ENCODE peak calls at places on chromosomes 4 and X, in six cellular contexts. One of them, this sample, is unnamed.

GRCh38 chrX:87299563-87300160 is 217.9 kb upstream of the KLHL4 start:
- DNase-seq in neuronal stem cell: peak; percentile 1
- DNase-seq in trophoblast cell: no peak
- DNase-seq in H9: no peak
- DNase-seq in mesenchymal stem cell: peak; percentile 1
- DNase-seq in H1: no peak
- DNase-seq in this sample: peak; percentile 8

GRCh38 chrX:22063284-22063683 is 31.2 kb downstream of the PHEX start:
- DNase-seq in neuronal stem cell: peak; percentile 12
- DNase-seq in trophoblast cell: no peak
- DNase-seq in H9: no peak
- DNase-seq in mesenchymal stem cell: no peak
- DNase-seq in H1: no peak
- DNase-seq in this sample: no peak

GRCh38 chr4:159484861-159485260 is 382.0 kb downstream of the RAPGEF2 start:
- DNase-seq in neuronal stem cell: no peak
- DNase-seq in trophoblast cell: peak; percentile 51
- DNase-seq in H9: no peak
- DNase-seq in mesenchymal stem cell: no peak
- DNase-seq in H1: no peak
- DNase-seq in this sample: no peak

GRCh38 chr4:84582302-84582987 is 482 bp upstream of the CDS1 start:
- DNase-seq in neuronal stem cell: peak; percentile 94
- DNase-seq in trophoblast cell: peak; percentile 99
- DNase-seq in H9: peak; percentile 99
- DNase-seq in mesenchymal stem cell: peak; percentile 65
- DNase-seq in H1: peak; percentile 100
- DNase-seq in this sample: peak; percentile 22

GRCh38 chrX:143634373-143634685 is 1.6 kb downstream of the SLITRK4 start:
- DNase-seq in neuronal stem cell: no peak
- DNase-seq in trophoblast cell: no peak
- DNase-seq in H9: no peak
- DNase-seq in mesenchymal stem cell: peak; percentile 10
- DNase-seq in H1: no peak
- DNase-seq in this sample: no peak

GRCh38 chr4:2847297-2847871 is 3.7 kb downstream of the ADD1 start:
- DNase-seq in neuronal stem cell: no peak
- DNase-seq in trophoblast cell: no peak
- DNase-seq in H9: no peak
- DNase-seq in mesenchymal stem cell: no peak
- DNase-seq in H1: peak; percentile 27
- DNase-seq in this sample: no peak

GRCh38 chr4:144611850-144612249 is 34.1 kb upstream of the HHIP start:
- DNase-seq in neuronal stem cell: no peak
- DNase-seq in trophoblast cell: peak; percentile 6
- DNase-seq in H9: peak; percentile 37
- DNase-seq in mesenchymal stem cell: peak; percentile 23
- DNase-seq in H1: peak; percentile 52
- DNase-seq in this sample: peak; percentile 11

GRCh38 chr4:4492161-4492847 is 49.5 kb downstream of the STX18 start:
- DNase-seq in neuronal stem cell: no peak
- DNase-seq in trophoblast cell: no peak
- DNase-seq in H9: no peak
- DNase-seq in mesenchymal stem cell: peak; percentile 63
- DNase-seq in H1: no peak
- DNase-seq in this sample: peak; percentile 77

GRCh38 chr4:90069151-90069550 is 58.0 kb upstream of the CCSER1 start:
- DNase-seq in neuronal stem cell: no peak
- DNase-seq in trophoblast cell: no peak
- DNase-seq in H9: no peak
- DNase-seq in mesenchymal stem cell: no peak
- DNase-seq in H1: no peak
- DNase-seq in this sample: peak; percentile 21

GRCh38 chrX:115260330-115260729 is 26.4 kb upstream of the LRCH2 start:
- DNase-seq in neuronal stem cell: no peak
- DNase-seq in trophoblast cell: no peak
- DNase-seq in H9: no peak
- DNase-seq in mesenchymal stem cell: peak; percentile 49
- DNase-seq in H1: no peak
- DNase-seq in this sample: peak; percentile 60

GRCh38 chr4:6908397-6909112 is 1.1 kb upstream of the TBC1D14 start:
- DNase-seq in neuronal stem cell: no peak
- DNase-seq in trophoblast cell: peak; percentile 78
- DNase-seq in H9: no peak
- DNase-seq in mesenchymal stem cell: peak; percentile 62
- DNase-seq in H1: no peak
- DNase-seq in this sample: peak; percentile 50

GRCh38 chr4:6907658-6908191 is 1.9 kb upstream of the TBC1D14 start:
- DNase-seq in neuronal stem cell: no peak
- DNase-seq in trophoblast cell: peak; percentile 59
- DNase-seq in H9: peak; percentile 71
- DNase-seq in mesenchymal stem cell: no peak
- DNase-seq in H1: peak; percentile 72
- DNase-seq in this sample: no peak

GRCh38 chr4:6909970-6910339 is 329 bp downstream of the TBC1D14 start:
- DNase-seq in neuronal stem cell: no peak
- DNase-seq in trophoblast cell: no peak
- DNase-seq in H9: no peak
- DNase-seq in mesenchymal stem cell: no peak
- DNase-seq in H1: no peak
- DNase-seq in this sample: no peak

GRCh38 chr4:6910340-6910959 is 824 bp downstream of the TBC1D14 start:
- DNase-seq in neuronal stem cell: no peak
- DNase-seq in trophoblast cell: no peak
- DNase-seq in H9: no peak
- DNase-seq in mesenchymal stem cell: no peak
- DNase-seq in H1: no peak
- DNase-seq in this sample: no peak

GRCh38 chr4:6909113-6909969 is at the start of gene TBC1D14:
- DNase-seq in neuronal stem cell: peak; percentile 89
- DNase-seq in trophoblast cell: peak; percentile 78
- DNase-seq in H9: peak; percentile 89
- DNase-seq in mesenchymal stem cell: peak; percentile 89
- DNase-seq in H1: peak; percentile 91
- DNase-seq in this sample: peak; percentile 81
- H4K91ac ChIP-seq in neuronal stem cell: no peak within 1 kb of the TSS
- H4K91ac ChIP-seq in trophoblast cell: peak within 1 kb of the TSS; percentile 90
- H4K91ac ChIP-seq in H9: no peak within 1 kb of the TSS
- H4K91ac ChIP-seq in mesenchymal stem cell: peak within 1 kb of the TSS; percentile 84
- H4K91ac ChIP-seq in H1: no peak within 1 kb of the TSS
- H4K91ac ChIP-seq in this sample: peak within 1 kb of the TSS; percentile 70

GRCh38 chr4:65737672-65738071 is 67.4 kb upstream of the EPHA5 start:
- DNase-seq in neuronal stem cell: no peak
- DNase-seq in trophoblast cell: no peak
- DNase-seq in H9: no peak
- DNase-seq in mesenchymal stem cell: no peak
- DNase-seq in H1: no peak
- DNase-seq in this sample: no peak
- H4K91ac ChIP-seq in neuronal stem cell: no peak overlapping the region
- H4K91ac ChIP-seq in trophoblast cell: no peak overlapping the region
- H4K91ac ChIP-seq in H9: no peak overlapping the region
- H4K91ac ChIP-seq in mesenchymal stem cell: no peak overlapping the region
- H4K91ac ChIP-seq in H1: no peak overlapping the region
- H4K91ac ChIP-seq in this sample: no peak overlapping the region

DNA sequence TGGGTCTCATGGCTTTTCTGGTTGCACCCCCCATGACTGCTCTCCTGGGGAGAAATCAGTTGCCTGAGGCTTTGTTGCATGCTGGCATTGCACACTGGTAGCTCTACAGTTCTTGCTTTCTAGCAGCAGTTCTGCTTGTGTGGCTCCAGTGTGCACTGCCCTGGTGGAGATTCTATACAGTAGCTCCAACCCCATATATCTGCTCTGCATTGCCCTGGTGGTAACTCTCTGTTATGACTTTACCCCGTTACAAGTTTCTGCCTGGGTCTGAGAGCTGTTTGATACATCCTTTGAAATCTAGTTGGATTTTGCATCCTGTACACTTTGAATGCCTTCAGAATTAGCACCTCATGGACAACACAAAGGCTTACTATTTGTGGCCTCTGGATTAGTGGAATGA is 241.4 kb upstream of the EPHA5 start:
- DNase-seq in neuronal stem cell: no peak
- DNase-seq in trophoblast cell: no peak
- DNase-seq in H9: no peak
- DNase-seq in mesenchymal stem cell: no peak
- DNase-seq in H1: no peak
- DNase-seq in this sample: no peak
- H4K91ac ChIP-seq in neuronal stem cell: no peak overlapping the region
- H4K91ac ChIP-seq in trophoblast cell: no peak overlapping the region
- H4K91ac ChIP-seq in H9: no peak overlapping the region
- H4K91ac ChIP-seq in mesenchymal stem cell: no peak overlapping the region
- H4K91ac ChIP-seq in H1: no peak overlapping the region
- H4K91ac ChIP-seq in this sample: no peak overlapping the region

GRCh38 chr4:180057198-180057821 is 2185.9 kb upstream of the TENM3 start:
- DNase-seq in neuronal stem cell: peak; percentile 18
- DNase-seq in trophoblast cell: no peak
- DNase-seq in H9: no peak
- DNase-seq in mesenchymal stem cell: peak; percentile 8
- DNase-seq in H1: no peak
- DNase-seq in this sample: no peak
- H4K91ac ChIP-seq in neuronal stem cell: no peak overlapping the region
- H4K91ac ChIP-seq in trophoblast cell: no peak overlapping the region
- H4K91ac ChIP-seq in H9: no peak overlapping the region
- H4K91ac ChIP-seq in mesenchymal stem cell: no peak overlapping the region
- H4K91ac ChIP-seq in H1: no peak overlapping the region
- H4K91ac ChIP-seq in this sample: no peak overlapping the region

GRCh38 chr4:101198741-101199339 is 148.5 kb downstream of the PPP3CA start:
- DNase-seq in neuronal stem cell: no peak
- DNase-seq in trophoblast cell: no peak
- DNase-seq in H9: no peak
- DNase-seq in mesenchymal stem cell: no peak
- DNase-seq in H1: no peak
- DNase-seq in this sample: no peak

GRCh38 chr4:101199507-101200285 is 147.6 kb downstream of the PPP3CA start:
- DNase-seq in neuronal stem cell: no peak
- DNase-seq in trophoblast cell: no peak
- DNase-seq in H9: no peak
- DNase-seq in mesenchymal stem cell: peak; percentile 56
- DNase-seq in H1: no peak
- DNase-seq in this sample: peak; percentile 83

GRCh38 chr4:101197350-101197749 is 150.0 kb downstream of the PPP3CA start:
- DNase-seq in neuronal stem cell: no peak
- DNase-seq in trophoblast cell: no peak
- DNase-seq in H9: no peak
- DNase-seq in mesenchymal stem cell: no peak
- DNase-seq in H1: no peak
- DNase-seq in this sample: no peak

GRCh38 chr4:101201421-101201820 is 145.9 kb downstream of the PPP3CA start:
- DNase-seq in neuronal stem cell: no peak
- DNase-seq in trophoblast cell: no peak
- DNase-seq in H9: no peak
- DNase-seq in mesenchymal stem cell: peak; percentile 44
- DNase-seq in H1: no peak
- DNase-seq in this sample: no peak

GRCh38 chr4:101200561-101200960 is 146.8 kb downstream of the PPP3CA start:
- DNase-seq in neuronal stem cell: no peak
- DNase-seq in trophoblast cell: peak; percentile 30
- DNase-seq in H9: no peak
- DNase-seq in mesenchymal stem cell: peak; percentile 96
- DNase-seq in H1: no peak
- DNase-seq in this sample: peak; percentile 98
- H4K91ac ChIP-seq in neuronal stem cell: no peak overlapping the region
- H4K91ac ChIP-seq in trophoblast cell: no peak overlapping the region
- H4K91ac ChIP-seq in H9: no peak overlapping the region
- H4K91ac ChIP-seq in mesenchymal stem cell: no peak overlapping the region
- H4K91ac ChIP-seq in H1: no peak overlapping the region
- H4K91ac ChIP-seq in this sample: no peak overlapping the region

GRCh38 chr4:1398686-1399507 is 7.3 kb downstream of the NKX1-1 start:
- DNase-seq in neuronal stem cell: no peak
- DNase-seq in trophoblast cell: no peak
- DNase-seq in H9: no peak
- DNase-seq in mesenchymal stem cell: no peak
- DNase-seq in H1: no peak
- DNase-seq in this sample: no peak
- H4K91ac ChIP-seq in neuronal stem cell: no peak overlapping the region
- H4K91ac ChIP-seq in trophoblast cell: no peak overlapping the region
- H4K91ac ChIP-seq in H9: no peak overlapping the region
- H4K91ac ChIP-seq in mesenchymal stem cell: no peak overlapping the region
- H4K91ac ChIP-seq in H1: no peak overlapping the region
- H4K91ac ChIP-seq in this sample: no peak overlapping the region

GRCh38 chrX:110172215-110172614 is 145.7 kb downstream of the AMMECR1 start:
- DNase-seq in neuronal stem cell: no peak
- DNase-seq in trophoblast cell: no peak
- DNase-seq in H9: no peak
- DNase-seq in mesenchymal stem cell: no peak
- DNase-seq in H1: no peak
- DNase-seq in this sample: no peak
- H4K91ac ChIP-seq in neuronal stem cell: no peak overlapping the region
- H4K91ac ChIP-seq in trophoblast cell: no peak overlapping the region
- H4K91ac ChIP-seq in H9: no peak overlapping the region
- H4K91ac ChIP-seq in mesenchymal stem cell: peak overlapping the region; percentile 50
- H4K91ac ChIP-seq in H1: no peak overlapping the region
- H4K91ac ChIP-seq in this sample: no peak overlapping the region

DNA sequence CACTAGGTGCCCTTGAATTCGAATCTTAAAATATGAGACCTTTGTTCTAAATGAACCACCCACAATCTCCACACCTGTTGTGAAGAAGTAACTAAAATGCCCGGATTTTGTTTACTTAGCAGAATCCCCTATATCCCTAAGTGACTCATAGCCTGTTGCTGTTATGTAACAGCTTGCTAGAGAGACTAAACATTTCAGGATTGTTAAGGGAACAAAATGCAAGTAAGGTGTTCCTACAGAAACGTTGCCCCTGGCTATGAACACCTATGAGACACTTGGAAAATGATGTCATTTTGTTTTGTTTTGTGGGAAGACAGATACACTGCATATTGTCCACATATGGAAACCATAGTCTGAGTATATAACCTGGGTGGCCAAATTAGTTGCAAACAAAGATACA is 24.2 kb upstream of the MXRA5 start:
- DNase-seq in neuronal stem cell: no peak
- DNase-seq in trophoblast cell: peak; percentile 67
- DNase-seq in H9: no peak
- DNase-seq in mesenchymal stem cell: no peak
- DNase-seq in H1: no peak
- DNase-seq in this sample: no peak
- H4K91ac ChIP-seq in neuronal stem cell: no peak overlapping the region
- H4K91ac ChIP-seq in trophoblast cell: no peak overlapping the region
- H4K91ac ChIP-seq in H9: no peak overlapping the region
- H4K91ac ChIP-seq in mesenchymal stem cell: no peak overlapping the region
- H4K91ac ChIP-seq in H1: no peak overlapping the region
- H4K91ac ChIP-seq in this sample: no peak overlapping the region

GRCh38 chrX:111006119-111006518 is 89.9 kb upstream of the PAK3 start:
- DNase-seq in neuronal stem cell: no peak
- DNase-seq in trophoblast cell: no peak
- DNase-seq in H9: no peak
- DNase-seq in mesenchymal stem cell: no peak
- DNase-seq in H1: no peak
- DNase-seq in this sample: no peak
- H4K91ac ChIP-seq in neuronal stem cell: no peak overlapping the region
- H4K91ac ChIP-seq in trophoblast cell: no peak overlapping the region
- H4K91ac ChIP-seq in H9: no peak overlapping the region
- H4K91ac ChIP-seq in mesenchymal stem cell: no peak overlapping the region
- H4K91ac ChIP-seq in H1: no peak overlapping the region
- H4K91ac ChIP-seq in this sample: no peak overlapping the region

This sample was measured in IMR-90.